ENCODE peak calls at places on chromosomes 6 and 20, in six cellular contexts. A is heart left ventricle, F is left ventricle myocardium inferior, G is mesenchymal stem cell, I is A549, J is heart right ventricle. H is an unnamed sample. For H3K4me1, the result is how much of the 10 kb centered on the place peaks cover.

GRCh38 chr20:3998998-3999397 is 16.4 kb downstream of the RNF24 start:
- DNase-seq in A (no peak), F (no peak), G (no peak), I (no peak), J (no peak), H (no peak)

GRCh38 chr6:131787955-131788712 is 19.7 kb upstream of the ENPP1 start:
- DNase-seq in A (no peak), F (peak), G (peak), I (no peak), J (peak), H (no peak)

GRCh38 chr6:33905081-33905609 is 101.3 kb upstream of the MLN start:
- DNase-seq in A (no peak), F (no peak), G (no peak), I (no peak), J (no peak), H (no peak)

GRCh38 chr6:109290143-109290931 is 91.9 kb downstream of the CD164 start:
- DNase-seq in A (no peak), F (no peak), G (no peak), I (no peak), J (no peak), H (no peak)

GRCh38 chr6:28673800-28674671 is 148.4 kb downstream of the GPX5 start:
- DNase-seq in A (no peak), F (no peak), G (peak), I (peak), J (no peak), H (peak)

GRCh38 chr20:23413862-23414422 is 7.3 kb downstream of the NAPB start:
- DNase-seq in A (no peak), F (no peak), G (no peak), I (no peak), J (no peak), H (no peak)

GRCh38 chr20:9492067-9492466 is 22.3 kb upstream of the LAMP5 start:
- DNase-seq in A (no peak), F (no peak), G (no peak), I (no peak), J (no peak), H (no peak)

GRCh38 chr6:153150767-153151440 is 19.8 kb upstream of the RGS17 start:
- DNase-seq in A (no peak), F (no peak), G (no peak), I (no peak), J (no peak), H (no peak)

GRCh38 chr6:160767019-160767646 is 65.1 kb downstream of the PLG start:
- DNase-seq in A (peak), F (peak), G (peak), I (peak), J (peak), H (no peak)

GRCh38 chr6:119170427-119171407 is 92.3 kb upstream of the FAM184A start:
- DNase-seq in A (no peak), F (no peak), G (no peak), I (no peak), J (no peak), H (no peak)

GRCh38 chr20:18647777-18648176 is 59.9 kb downstream of the DTD1 start:
- DNase-seq in A (no peak), F (no peak), G (no peak), I (no peak), J (no peak), H (no peak)

GRCh38 chr6:53735896-53736295 is 58.9 kb upstream of the LRRC1 start:
- DNase-seq in A (no peak), F (no peak), G (no peak), I (no peak), J (no peak), H (no peak)

GRCh38 chr20:47543006-47543431 is 41.3 kb downstream of the NCOA3 start:
- DNase-seq in A (no peak), F (no peak), G (peak), I (no peak), J (no peak), H (peak)

GRCh38 chr20:54292186-54292585 is 84.3 kb downstream of the PFDN4 start:
- DNase-seq in A (no peak), F (no peak), G (no peak), I (no peak), J (no peak), H (no peak)

GRCh38 chr6:36788768-36789167 is 50.5 kb downstream of the CPNE5 start:
- DNase-seq in A (no peak), F (no peak), G (no peak), I (no peak), J (no peak), H (no peak)

GRCh38 chr20:58839474-58839874 is 11.2 kb downstream of the GNAS-AS1 start:
- DNase-seq in A (no peak), F (no peak), G (no peak), I (peak), J (peak), H (peak)

GRCh38 chr20:11624704-11625103 is 293.0 kb upstream of the BTBD3 start:
- DNase-seq in A (no peak), F (no peak), G (no peak), I (no peak), J (no peak), H (no peak)

GRCh38 chr6:95767897-95768463 is 190.6 kb downstream of the MANEA start:
- DNase-seq in A (no peak), F (no peak), G (no peak), I (no peak), J (no peak), H (no peak)

GRCh38 chr6:24926192-24926591 is 9.6 kb downstream of the RIPOR2 start:
- DNase-seq in A (no peak), F (no peak), G (no peak), I (no peak), J (no peak), H (no peak)

GRCh38 chr6:40931927-40932326 is 107.1 kb downstream of the UNC5CL start:
- DNase-seq in A (no peak), F (no peak), G (peak), I (no peak), J (no peak), H (no peak)

GRCh38 chr20:11881453-11881852 is 36.2 kb upstream of the BTBD3 start:
- DNase-seq in A (no peak), F (no peak), G (peak), I (no peak), J (no peak), H (no peak)

GRCh38 chr6:149766156-149766768 is 16.7 kb downstream of the PCMT1 start:
- DNase-seq in A (no peak), F (no peak), G (no peak), I (no peak), J (no peak), H (no peak)

GRCh38 chr20:34773726-34774125 is 51.7 kb downstream of the NCOA6 start:
- DNase-seq in A (no peak), F (no peak), G (no peak), I (no peak), J (no peak), H (no peak)

GRCh38 chr6:164273491-164273890 is 859.0 kb downstream of the QKI start:
- DNase-seq in A (no peak), F (no peak), G (no peak), I (no peak), J (no peak), H (no peak)

GRCh38 chr20:54194724-54195438 is 13.0 kb upstream of the PFDN4 start:
- DNase-seq in A (no peak), F (no peak), G (no peak), I (peak), J (no peak), H (no peak)

GRCh38 chr6:130697661-130698535 is 129.3 kb upstream of the SMLR1 start:
- DNase-seq in A (peak), F (no peak), G (peak), I (peak), J (no peak), H (peak)

GRCh38 chr6:41747256-41748101 is at the start of gene PGC:
- DNase-seq in A (no peak), F (no peak), G (no peak), I (no peak), J (no peak), H (no peak)

GRCh38 chr6:15769471-15770088 is 106.8 kb upstream of the DTNBP1 start:
- DNase-seq in A (no peak), F (no peak), G (peak), I (no peak), J (no peak), H (no peak)

GRCh38 chr6:141610741-141611140 is 522.0 kb upstream of the GJE1 start:
- DNase-seq in A (no peak), F (no peak), G (peak), I (no peak), J (no peak), H (peak)

GRCh38 chr6:71473908-71474307 is 185.3 kb downstream of the OGFRL1 start:
- DNase-seq in A (peak), F (peak), G (peak), I (no peak), J (peak), H (peak)

GRCh38 chr6:168162366-168162765 is 83.4 kb upstream of the FRMD1 start:
- DNase-seq in A (no peak), F (no peak), G (no peak), I (no peak), J (no peak), H (peak)

GRCh38 chr6:75204222-75204958 is 1.5 kb downstream of the COL12A1 start:
- DNase-seq in A (peak), F (peak), G (peak), I (peak), J (peak), H (peak)

GRCh38 chr6:168215121-168215808 is 104.3 kb downstream of the DACT2 start:
- DNase-seq in A (no peak), F (no peak), G (no peak), I (no peak), J (no peak), H (peak)

GRCh38 chr6:148890091-148890490 is 143.3 kb downstream of the UST start:
- DNase-seq in A (no peak), F (no peak), G (no peak), I (no peak), J (no peak), H (no peak)

GRCh38 chr6:136343700-136344099 is 54.1 kb upstream of the BCLAF1 start:
- DNase-seq in A (no peak), F (no peak), G (no peak), I (no peak), J (no peak), H (no peak)

GRCh38 chr6:110414669-110415296 is 592 bp downstream of the DDO start:
- DNase-seq in A (no peak), F (no peak), G (no peak), I (no peak), J (no peak), H (no peak)

GRCh38 chr6:110410534-110410933 is 4.8 kb downstream of the DDO start:
- DNase-seq in A (no peak), F (no peak), G (no peak), I (no peak), J (no peak), H (no peak)

GRCh38 chr6:110412258-110412839 is 3.0 kb downstream of the DDO start:
- DNase-seq in A (no peak), F (no peak), G (no peak), I (no peak), J (no peak), H (no peak)

GRCh38 chr6:110419028-110419739 is 3.8 kb upstream of the DDO start:
- DNase-seq in A (no peak), F (no peak), G (no peak), I (no peak), J (no peak), H (no peak)

DNA sequence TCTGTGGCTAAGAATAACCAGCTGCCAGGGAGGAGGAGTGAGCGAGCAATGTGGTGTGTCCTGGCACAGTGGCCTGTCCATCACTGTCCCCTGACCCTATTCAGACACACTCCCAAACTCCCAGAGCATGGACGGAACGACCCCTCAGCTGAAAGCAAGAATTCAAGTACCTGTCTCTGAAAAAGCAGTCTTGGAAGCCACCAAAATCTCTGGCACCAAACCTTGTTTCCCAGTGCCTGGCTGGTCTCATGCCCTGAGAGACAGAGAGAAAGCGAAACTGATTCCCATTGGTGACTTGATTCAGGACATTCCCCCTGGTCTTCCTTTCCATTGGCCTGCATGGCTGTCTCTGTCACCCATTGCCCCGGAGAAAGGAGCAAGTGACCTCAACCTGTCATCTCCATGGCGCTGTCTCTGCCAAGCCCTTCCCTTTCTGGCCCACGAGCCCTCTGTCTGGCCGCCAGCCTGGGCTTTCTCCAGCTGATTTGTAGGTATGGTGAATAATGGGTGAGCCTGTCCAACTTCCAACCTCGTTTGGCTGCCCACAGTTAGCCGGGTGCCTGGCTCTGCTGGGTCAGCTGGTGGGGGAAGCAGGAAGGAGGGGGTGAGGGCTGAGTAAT is at the start of gene DDO:
- DNase-seq in A (peak), F (peak), G (peak), I (no peak), J (peak), H (peak)
- H3K4me3 ChIP-seq in A (peak), F (peak), G (peak), I (no peak), J (peak), H (peak)

GRCh38 chr6:139277161-139277560 is 14.6 kb downstream of the TXLNB start:
- DNase-seq in A (peak), F (no peak), G (no peak), I (no peak), J (no peak), H (no peak)

GRCh38 chr6:139282684-139283083 is 9.1 kb downstream of the TXLNB start:
- DNase-seq in A (no peak), F (no peak), G (no peak), I (no peak), J (no peak), H (no peak)

GRCh38 chr6:139278190-139278589 is 13.6 kb downstream of the TXLNB start:
- DNase-seq in A (peak), F (no peak), G (no peak), I (no peak), J (no peak), H (no peak)
- H3K4me1 ChIP-seq in A (under half), F (under half), G (under half), I (under half), J (under half), H (under half)

DNA sequence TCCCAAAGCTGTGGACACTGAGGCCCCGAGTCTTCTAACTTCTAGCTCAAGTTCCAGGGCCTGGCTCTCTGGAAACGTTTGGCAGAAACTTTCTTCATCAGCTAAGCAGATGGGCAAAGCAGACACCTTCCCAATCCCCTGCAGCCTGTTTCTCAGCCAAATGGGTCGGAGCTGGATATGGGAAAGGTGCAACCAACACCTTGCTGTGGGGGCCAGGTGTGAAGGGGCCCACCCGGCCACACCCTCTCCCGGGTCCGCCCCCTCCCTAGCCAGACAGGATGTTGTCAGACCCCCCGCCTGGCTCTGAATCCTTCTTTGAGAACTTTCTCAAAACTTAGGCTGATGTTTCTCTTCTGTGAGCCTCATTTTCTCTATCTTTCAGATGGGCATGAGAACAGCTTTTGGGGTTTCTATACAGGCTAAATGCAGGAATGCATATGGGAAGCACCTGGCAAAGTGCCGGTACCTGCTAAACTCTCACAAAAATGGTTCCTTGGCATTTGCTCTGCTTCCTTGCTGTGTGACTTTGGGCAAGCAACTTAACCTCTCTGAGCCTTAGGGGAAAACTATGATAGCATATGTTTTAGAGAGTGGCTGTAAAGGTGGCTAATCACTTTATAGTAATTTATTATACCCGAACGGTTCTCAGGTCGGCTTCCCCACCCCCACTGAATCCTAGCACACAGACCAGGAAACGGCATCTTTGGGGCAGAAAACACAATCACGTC is 1.8 kb downstream of the SNAI1 start:
- DNase-seq in A (no peak), F (no peak), G (no peak), I (no peak), J (no peak), H (no peak)
- H3K4me3 ChIP-seq in A (peak), F (peak), G (peak), I (peak), J (peak), H (peak)

DNA sequence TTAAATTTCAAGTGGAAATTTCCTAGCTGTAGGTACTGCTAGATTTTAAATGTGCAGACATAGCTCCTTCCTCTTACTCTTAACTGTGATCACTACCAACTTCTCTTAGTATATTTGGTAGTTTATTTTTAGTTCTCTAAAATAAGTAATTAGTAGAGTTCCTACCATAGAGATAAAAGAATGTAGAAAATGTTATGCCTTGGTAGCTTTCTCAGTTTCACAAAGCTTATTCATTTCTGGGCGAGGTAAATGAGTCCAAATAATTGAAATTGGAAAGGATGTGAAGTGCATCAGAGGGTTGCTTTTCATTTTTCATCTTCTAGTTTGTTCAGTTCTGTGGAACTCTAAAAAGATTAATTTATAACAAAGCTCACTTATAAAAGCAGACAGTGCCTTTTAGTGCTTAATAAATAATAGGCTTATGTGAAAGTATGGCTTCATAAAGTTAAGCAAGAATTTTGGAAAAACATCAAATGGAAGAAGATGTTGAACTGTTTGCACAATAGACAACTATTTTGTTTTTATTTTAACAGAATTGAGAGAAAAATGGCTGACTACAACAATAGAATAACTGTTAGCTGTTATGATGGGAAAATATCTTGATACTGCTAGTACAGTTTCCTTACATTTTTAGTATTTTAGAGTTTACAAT is 303.7 kb downstream of the UTRN start:
- DNase-seq in A (no peak), F (no peak), G (no peak), I (no peak), J (no peak), H (no peak)
- H3K4me1 ChIP-seq in A (under half), F (under half), G (under half), I (under half), J (under half), H (under half)

DNA sequence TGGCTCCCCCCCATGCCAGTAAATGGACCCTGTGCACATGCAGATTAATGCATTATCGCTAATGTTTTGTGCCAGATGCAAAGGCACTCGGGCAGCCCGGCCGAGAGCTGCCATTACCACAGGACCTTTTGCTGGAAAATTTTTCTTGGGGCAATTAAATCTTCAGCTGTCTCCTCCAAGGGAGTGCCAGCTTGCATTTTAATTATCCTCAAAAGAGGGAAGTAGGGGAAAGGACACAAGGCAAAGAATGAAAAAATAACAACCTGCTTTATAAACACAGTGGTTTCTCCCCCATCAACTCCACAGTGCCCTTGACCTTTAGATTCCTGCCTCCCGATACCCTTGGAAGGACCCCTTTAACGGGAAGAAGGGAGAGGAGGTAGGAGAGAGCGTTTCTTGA is 48.2 kb downstream of the PDYN start:
- DNase-seq in A (no peak), F (no peak), G (no peak), I (no peak), J (no peak), H (no peak)
- H3K4me3 ChIP-seq in A (no peak), F (no peak), G (no peak), I (no peak), J (no peak), H (no peak)

GRCh38 chr6:156887623-156888269 is 110.6 kb downstream of the ARID1B start:
- DNase-seq in A (no peak), F (no peak), G (no peak), I (no peak), J (no peak), H (no peak)

GRCh38 chr6:156890627-156891300 is 113.6 kb downstream of the ARID1B start:
- DNase-seq in A (no peak), F (no peak), G (peak), I (no peak), J (no peak), H (no peak)

GRCh38 chr6:156886409-156886808 is 109.2 kb downstream of the ARID1B start:
- DNase-seq in A (peak), F (no peak), G (peak), I (no peak), J (no peak), H (no peak)

GRCh38 chr6:156889986-156890385 is 112.8 kb downstream of the ARID1B start:
- DNase-seq in A (no peak), F (no peak), G (no peak), I (no peak), J (no peak), H (no peak)

DNA sequence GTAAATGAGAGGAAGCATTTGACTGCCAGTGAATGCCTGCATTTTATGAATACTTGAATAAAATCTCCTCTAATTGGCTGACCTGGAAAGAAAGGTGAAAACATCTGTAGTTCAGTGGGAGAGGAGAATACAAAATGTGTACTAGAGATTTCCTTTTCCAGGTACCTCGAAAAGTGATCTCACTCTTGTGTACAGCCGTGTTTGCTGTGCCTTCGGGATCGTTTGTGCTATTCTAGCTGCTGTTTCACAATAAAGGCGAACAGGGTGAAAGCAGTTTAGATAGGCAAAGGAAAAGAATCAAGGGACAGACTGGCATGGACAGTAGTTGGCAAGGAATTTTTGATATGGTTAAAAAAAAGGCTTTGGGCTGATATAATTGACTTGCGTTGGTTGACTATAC is 112.3 kb downstream of the ARID1B start:
- DNase-seq in A (no peak), F (no peak), G (no peak), I (no peak), J (no peak), H (no peak)
- H3K4me1 ChIP-seq in A (under half), F (half or more), G (under half), I (under half), J (half or more), H (under half)

H was measured in SJSA1.